ENCODE peak calls at places on chromosomes 3 and 15, in five cellular contexts. J is AG09319; K is frontal cortex; B is progenitor cell of endocrine pancreas; M is activated CD4-positive, alpha-beta T cell treated with anti-CD3 and anti-CD28 coated beads, Interleukin-2, amount 50 U/mL, for 24 hours. W is an unnamed sample.

GRCh38 chr15:76431936-76432335 is 95.4 kb downstream of the ISL2 start:
- DNase-seq in K (no peak), B (no peak), J (no peak), M (no peak), W (peak; percentile 30)

GRCh38 chr15:95511680-95512079 is 818.8 kb upstream of the NR2F2 start:
- DNase-seq in B (no peak), M (no peak), K (no peak), J (no peak), W (no peak)

GRCh38 chr3:117616213-117616612 is 906.6 kb downstream of the TUSC7 start:
- DNase-seq in K (no peak), M (no peak), J (no peak), B (no peak), W (no peak)

GRCh38 chr3:45861043-45861846 is 19.3 kb upstream of the LZTFL1 start:
- DNase-seq in M (no peak), B (no peak), K (no peak), J (no peak), W (no peak)

GRCh38 chr3:195198424-195199346 is 72.3 kb downstream of the XXYLT1 start:
- DNase-seq in K (no peak), M (no peak), J (no peak), B (no peak), W (no peak)

GRCh38 chr15:74387988-74388955 is 20.8 kb upstream of the CYP11A1 start:
- DNase-seq in J (no peak), M (no peak), B (no peak), K (no peak), W (peak; percentile 79)

GRCh38 chr3:39469258-39469657 is 1.8 kb downstream of the MOBP start:
- DNase-seq in K (no peak), M (no peak), B (no peak), J (no peak), W (no peak)

GRCh38 chr15:57736591-57736990 is 30.1 kb downstream of the POLR2M start:
- DNase-seq in J (no peak), K (no peak), B (no peak), M (no peak), W (no peak)

GRCh38 chr15:66024998-66025397 is 155.7 kb downstream of the RAB11A start:
- DNase-seq in J (no peak), B (no peak), M (no peak), K (no peak), W (no peak)

GRCh38 chr3:31504230-31504629 is 28.5 kb upstream of the STT3B start:
- DNase-seq in K (no peak), B (no peak), M (no peak), J (no peak), W (no peak)

GRCh38 chr3:124033360-124034015 is 41.6 kb upstream of the ROPN1 start:
- DNase-seq in K (peak; percentile 32), J (no peak), B (peak; percentile 28), M (no peak), W (no peak)

GRCh38 chr15:42939841-42940240 is 19.3 kb upstream of the TTBK2 start:
- DNase-seq in M (no peak), B (no peak), K (no peak), J (no peak), W (no peak)

W was measured in ELF-1.